ENCODE peak calls at places on chromosomes 2 and 18, in four cellular contexts. Z is AG04449, K is fibroblast of the aortic adventitia, A is glutamatergic neuron. D is an unnamed sample.

GRCh38 chr18:10304853-10305252 is 149.6 kb upstream of the APCDD1 start:
- DNase-seq in Z (no peak), A (no peak), K (peak), D (no peak)

GRCh38 chr2:47520302-47520630 is 117.3 kb downstream of the MSH2 start:
- DNase-seq in A (no peak), Z (no peak), K (no peak), D (no peak)

GRCh38 chr2:64105676-64106461 is 38.4 kb downstream of the PELI1 start:
- DNase-seq in K (no peak), A (no peak), Z (no peak), D (no peak)

GRCh38 chr2:100820346-100821254 is 661 bp downstream of the NPAS2 start:
- DNase-seq in Z (no peak), A (peak), K (no peak), D (no peak)

GRCh38 chr2:109736177-109736827 is 57.8 kb upstream of the RGPD5 start:
- DNase-seq in Z (peak), A (peak), K (peak), D (no peak)

GRCh38 chr18:36311026-36311570 is 13.6 kb downstream of the FHOD3 start:
- DNase-seq in A (no peak), Z (no peak), K (no peak), D (no peak)

GRCh38 chr2:168731550-168732128 is 70.8 kb upstream of the NOSTRIN start:
- DNase-seq in K (no peak), A (no peak), Z (no peak), D (no peak)

GRCh38 chr18:51193621-51194287 is 3.7 kb downstream of the MEX3C start:
- DNase-seq in K (peak), Z (no peak), A (no peak), D (no peak)

GRCh38 chr2:231715988-231716616 is 7.8 kb downstream of the PTMA start:
- DNase-seq in Z (no peak), K (peak), A (no peak), D (no peak)

GRCh38 chr2:7694066-7695000 is 777.1 kb downstream of the RNF144A start:
- DNase-seq in Z (no peak), A (no peak), K (no peak), D (no peak)

GRCh38 chr2:135743860-135744259 is 2.2 kb downstream of the UBXN4 start:
- DNase-seq in Z (no peak), K (peak), A (no peak), D (no peak)

GRCh38 chr2:197710424-197711042 is 5.4 kb downstream of the MARS2 start:
- DNase-seq in Z (no peak), K (no peak), A (no peak), D (no peak)

GRCh38 chr2:163748420-163748819 is 12.6 kb upstream of the FIGN start:
- DNase-seq in Z (no peak), A (no peak), K (no peak), D (no peak)

GRCh38 chr2:236106761-236107160 is 61.4 kb downstream of the GBX2 start:
- DNase-seq in K (no peak), Z (no peak), A (no peak), D (no peak)

GRCh38 chr2:238875161-238875530 is 27.3 kb downstream of the TWIST2 start:
- DNase-seq in Z (no peak), K (peak), A (no peak), D (no peak)
- TF ChIP-seq CTCF in Z (no peak), K (peak), A (no peak), D (no peak)

GRCh38 chr2:152335016-152335850 is at the start of gene FMNL2:
- DNase-seq in K (peak), Z (no peak), A (peak), D (no peak)
- TF ChIP-seq CTCF in K (no peak), Z (no peak), A (no peak), D (no peak)

DNA sequence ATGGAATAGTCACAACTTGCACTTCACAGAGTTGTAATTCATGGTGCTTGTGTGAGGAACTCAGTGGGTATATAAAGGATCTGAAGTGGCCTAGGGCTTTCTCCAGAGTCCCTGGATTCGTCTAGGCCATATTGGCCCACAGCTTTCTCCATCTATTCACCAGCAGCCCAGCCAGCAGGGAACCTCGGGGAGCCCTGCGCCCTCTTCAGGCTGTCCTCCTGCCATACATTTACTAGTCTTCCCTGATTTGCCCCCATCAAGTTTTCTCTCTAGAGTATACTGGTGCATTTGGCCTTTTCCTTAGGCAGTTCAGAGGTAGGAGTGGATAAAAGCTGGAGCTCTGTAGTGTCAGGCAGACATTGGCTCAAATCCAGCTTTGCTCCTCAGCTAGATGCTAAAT is 278.3 kb downstream of the MYCN start:
- DNase-seq in K (no peak), A (peak), Z (no peak), D (no peak)
- TF ChIP-seq CTCF in K (no peak), A (peak), Z (no peak), D (no peak)

DNA sequence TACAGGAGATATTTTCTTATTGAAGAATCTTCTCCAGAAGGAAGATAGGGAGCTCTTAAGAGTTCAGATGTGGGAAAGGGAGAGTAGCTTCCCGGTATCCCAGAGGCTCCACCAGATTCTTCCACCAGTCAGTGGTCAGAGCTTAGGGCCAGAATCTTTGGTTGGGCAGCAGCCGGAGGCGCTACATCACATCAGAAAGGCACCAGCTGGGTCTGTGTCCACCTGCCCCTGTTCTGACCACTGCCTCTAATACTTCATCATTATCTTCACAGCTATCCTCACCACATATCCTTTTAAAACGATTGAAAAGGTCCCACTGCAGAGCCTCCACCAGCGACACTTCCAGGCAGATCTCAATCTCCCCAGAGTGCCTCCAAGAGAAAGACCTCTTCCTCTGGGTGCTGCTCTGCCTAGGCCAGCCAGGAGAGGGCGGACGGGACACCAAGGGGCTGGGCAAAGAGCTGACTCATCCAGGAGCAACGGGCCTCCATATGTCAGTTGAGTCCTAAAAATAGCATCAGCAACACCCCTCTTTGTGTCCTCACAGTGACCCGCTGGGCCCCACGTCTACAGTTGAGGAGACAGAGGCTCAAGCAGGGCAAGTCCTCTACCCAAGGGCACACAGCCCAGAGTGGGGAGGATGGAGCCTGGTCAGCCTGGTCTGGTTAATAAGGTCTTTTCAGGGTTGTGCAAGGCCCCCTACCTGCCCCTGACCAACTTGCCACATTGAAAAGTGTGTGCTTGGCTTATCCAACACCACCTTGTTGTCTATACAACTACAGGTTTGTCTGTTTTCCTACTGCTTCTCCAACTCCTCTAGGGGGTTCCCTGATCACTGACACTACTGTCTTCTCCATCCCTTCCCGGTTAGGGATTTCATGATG is 81.2 kb downstream of the ADD2 start:
- DNase-seq in A (peak), K (peak), Z (peak), D (no peak)
- TF ChIP-seq CTCF in A (peak), K (peak), Z (peak), D (no peak)

DNA sequence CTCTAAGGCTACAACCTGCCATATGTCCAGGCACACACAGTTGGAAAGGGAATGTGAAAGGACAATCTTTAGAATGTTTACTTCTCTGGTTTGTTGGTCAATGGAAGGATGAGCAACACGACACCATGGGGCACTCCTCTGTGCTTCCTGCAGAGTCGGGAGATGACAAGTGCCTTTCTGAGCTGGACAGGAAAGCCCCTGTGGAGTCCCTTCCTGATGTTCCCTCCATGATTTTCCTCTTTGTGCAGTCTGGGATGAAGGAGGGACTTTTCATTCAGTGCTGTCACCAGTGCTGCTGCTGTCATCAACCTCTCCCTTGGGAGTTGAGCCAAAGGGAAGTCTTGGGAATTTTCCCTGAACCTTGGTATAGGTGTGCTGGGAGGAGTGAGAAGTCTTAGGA is 22.6 kb upstream of the SERPINB7 start:
- DNase-seq in Z (no peak), A (no peak), K (no peak), D (no peak)
- TF ChIP-seq CTCF in Z (no peak), A (no peak), K (no peak), D (no peak)

GRCh38 chr2:223860809-223861738 is 23.7 kb upstream of the AP1S3 start:
- DNase-seq in Z (peak), A (no peak), K (peak), D (no peak)
- TF ChIP-seq CTCF in Z (no peak), A (no peak), K (peak), D (no peak)

GRCh38 chr2:84741182-84741822 is 139.6 kb downstream of the TRABD2A start:
- DNase-seq in K (peak), Z (no peak), A (no peak), D (peak)
- TF ChIP-seq CTCF in K (peak), Z (peak), A (no peak), D (peak)

GRCh38 chr2:38925982-38926381 is 36.3 kb downstream of the ARHGEF33 start:
- DNase-seq in Z (no peak), K (no peak), A (peak), D (no peak)
- TF ChIP-seq CTCF in Z (no peak), K (peak), A (no peak), D (no peak)

GRCh38 chr2:177682006-177682405 is 289.4 kb downstream of the AGPS start:
- DNase-seq in K (no peak), Z (no peak), A (no peak), D (no peak)
- TF ChIP-seq CTCF in K (no peak), Z (no peak), A (no peak), D (no peak)

GRCh38 chr2:227117852-227118251 is 46.2 kb downstream of the COL4A4 start:
- DNase-seq in K (no peak), Z (no peak), A (no peak), D (no peak)

GRCh38 chr2:227115761-227116160 is 48.2 kb downstream of the COL4A4 start:
- DNase-seq in A (no peak), Z (no peak), K (peak), D (no peak)

GRCh38 chr2:227123697-227124096 is 40.3 kb downstream of the COL4A4 start:
- DNase-seq in A (no peak), K (no peak), Z (no peak), D (no peak)

GRCh38 chr2:227117027-227117426 is 47.0 kb downstream of the COL4A4 start:
- DNase-seq in Z (no peak), A (no peak), K (no peak), D (no peak)

DNA sequence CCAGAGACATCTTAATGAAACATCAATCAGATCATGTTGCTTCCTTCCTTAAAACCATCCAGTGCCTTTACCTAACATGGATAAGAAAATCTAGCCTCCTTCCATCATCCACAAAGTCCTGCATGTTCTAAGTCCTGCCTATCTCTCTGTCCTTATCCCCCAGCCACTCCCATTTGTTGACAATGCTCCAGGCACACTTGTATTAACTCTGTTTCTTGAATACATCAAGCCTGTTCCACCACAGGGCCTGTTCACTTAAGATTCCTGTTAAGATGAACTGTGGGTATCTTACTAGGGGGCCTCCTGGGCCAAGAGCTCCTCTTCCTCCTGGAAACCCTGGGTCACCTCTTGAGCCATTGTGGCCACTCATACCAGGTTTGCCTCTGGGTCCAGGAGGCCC is 45.7 kb downstream of the COL4A4 start:
- DNase-seq in A (no peak), Z (no peak), K (no peak), D (no peak)
- TF ChIP-seq CTCF in A (no peak), Z (no peak), K (no peak), D (no peak)

D was measured in natural killer cell.